ENCODE peak calls at places on chromosomes 13 and 19, in five cellular contexts. Q, N, L, R and P are unnamed samples.
A peak's percentile ranks its signal among the peaks of the same experiment; 100 is the strongest.

GRCh38 chr13:21749410-21749809 is 78.5 kb downstream of the FGF9 start:
- DNase-seq in Q (no peak), N (no peak), L (no peak), R (peak; percentile 45), P (no peak)

GRCh38 chr13:65468628-65469027 is 1761.5 kb downstream of the PCDH9 start:
- DNase-seq in Q (no peak), N (no peak), L (peak; percentile 15), R (no peak), P (no peak)

GRCh38 chr19:41144403-41144802 is 30.2 kb downstream of the CYP2F1 start:
- DNase-seq in Q (peak; percentile 74), N (peak; percentile 83), L (peak; percentile 81), R (no peak), P (peak; percentile 58)

GRCh38 chr19:8592231-8593009 is 15.2 kb upstream of the MYO1F start:
- DNase-seq in Q (peak; percentile 95), N (peak; percentile 94), L (no peak), R (peak; percentile 71), P (no peak)

GRCh38 chr19:10010247-10010691 is at the start of gene COL5A3:
- DNase-seq in Q (peak; percentile 76), N (peak; percentile 18), L (no peak), R (no peak), P (no peak)

GRCh38 chr13:100753391-100753790 is 78.8 kb upstream of the TMTC4 start:
- DNase-seq in Q (no peak), N (no peak), L (peak; percentile 54), R (no peak), P (no peak)

GRCh38 chr13:94860981-94861407 is 148.6 kb upstream of the SOX21 start:
- DNase-seq in Q (no peak), N (no peak), L (no peak), R (no peak), P (no peak)

GRCh38 chr19:9487016-9487415 is 11.4 kb downstream of the ZNF560 start:
- DNase-seq in Q (no peak), N (no peak), L (no peak), R (no peak), P (no peak)

GRCh38 chr13:25085125-25085742 is 10.7 kb upstream of the PABPC3 start:
- DNase-seq in Q (no peak), N (no peak), L (peak; percentile 20), R (no peak), P (peak; percentile 19)

GRCh38 chr19:40141546-40141945 is 49.7 kb upstream of the MAP3K10 start:
- DNase-seq in Q (no peak), N (no peak), L (no peak), R (no peak), P (no peak)

GRCh38 chr19:6204866-6205723 is 69.6 kb downstream of the ACSBG2 start:
- DNase-seq in Q (no peak), N (no peak), L (no peak), R (no peak), P (no peak)

GRCh38 chr13:30617315-30618185 is at the start of gene USPL1:
- DNase-seq in Q (peak; percentile 98), N (peak; percentile 99), L (peak; percentile 96), R (peak; percentile 91), P (peak; percentile 99)

GRCh38 chr19:37470216-37470615 is 1.1 kb downstream of the ZNF570 start:
- DNase-seq in Q (no peak), N (no peak), L (no peak), R (no peak), P (no peak)

GRCh38 chr19:14031719-14032480 is at the start of gene IL27RA:
- DNase-seq in Q (peak; percentile 76), N (peak; percentile 68), L (peak; percentile 62), R (no peak), P (peak; percentile 68)

GRCh38 chr19:47699360-47699917 is 13.8 kb upstream of the EHD2 start:
- DNase-seq in Q (no peak), N (peak; percentile 59), L (no peak), R (no peak), P (no peak)

DNA sequence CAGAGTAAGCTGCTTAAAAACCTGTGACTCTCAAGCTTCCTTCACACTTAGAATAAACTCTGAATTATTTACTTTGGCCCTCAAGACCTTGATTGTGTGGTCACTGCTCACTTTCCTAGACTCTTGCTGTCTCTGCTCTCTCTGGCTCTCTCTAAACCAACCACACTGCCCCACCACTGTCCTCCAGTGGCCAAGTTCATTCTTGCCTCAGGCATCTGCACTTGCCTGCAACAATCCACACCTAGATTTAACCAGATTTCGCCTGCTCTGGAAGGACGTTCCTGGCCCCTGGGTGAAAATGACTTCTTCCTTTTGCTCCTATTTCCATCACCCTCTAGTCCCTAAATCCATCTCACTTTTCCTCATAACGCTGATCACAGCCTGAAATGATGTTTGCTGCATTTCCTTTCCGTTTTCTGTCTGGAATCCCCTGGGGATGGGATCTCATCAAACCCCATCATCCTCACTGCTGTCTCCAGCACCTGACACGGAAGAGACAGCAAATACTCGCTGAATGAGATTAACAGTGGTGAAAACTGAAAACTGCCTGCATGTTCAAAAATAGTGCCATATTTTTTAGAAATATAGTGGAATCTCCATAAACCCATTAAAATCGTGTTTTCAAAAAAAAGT is 232.6 kb downstream of the UQCRFS1 start:
- DNase-seq in Q (no peak), N (no peak), L (no peak), R (no peak), P (no peak)
- TF ChIP-seq CTCF in Q (peak; percentile 64), N (no peak), L (no peak), R (peak; percentile 89), P (no peak)

GRCh38 chr19:18847516-18848463 is 16.0 kb downstream of the UPF1 start:
- DNase-seq in Q (no peak), N (no peak), L (no peak), R (peak; percentile 81), P (no peak)
- H3K4me3 ChIP-seq in Q (peak overlapping the region; percentile 38), N (no peak overlapping the region), L (no peak overlapping the region), R (no peak overlapping the region), P (no peak overlapping the region)

GRCh38 chr13:106867249-106867648 is 299.3 kb upstream of the ARGLU1 start:
- DNase-seq in Q (no peak), N (peak; percentile 12), L (no peak), R (no peak), P (no peak)
- TF ChIP-seq CTCF in Q (peak; percentile 38), N (peak; percentile 28), L (no peak), R (no peak), P (no peak)

DNA sequence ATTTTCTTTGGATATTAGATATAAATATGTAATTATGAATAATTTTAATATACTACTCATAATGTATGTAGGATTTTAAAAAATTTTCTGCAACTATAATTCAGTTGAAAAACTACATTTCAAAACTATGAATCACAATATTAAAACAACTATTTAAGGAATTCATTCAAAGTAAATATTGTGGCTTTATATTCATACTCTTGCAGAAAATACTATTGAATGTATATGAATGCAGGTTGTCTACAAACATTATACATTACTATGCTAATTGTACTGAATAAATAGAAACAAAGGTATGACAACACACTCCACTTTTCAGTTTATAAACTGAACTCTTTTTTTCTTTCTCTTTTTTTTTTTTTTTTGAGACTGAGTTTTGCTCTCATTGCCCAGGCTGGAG is 14.2 kb downstream of the ZNF91 start:
- DNase-seq in Q (no peak), N (no peak), L (no peak), R (no peak), P (no peak)
- H3K4me3 ChIP-seq in Q (peak overlapping the region; percentile 25), N (no peak overlapping the region), L (no peak overlapping the region), R (no peak overlapping the region), P (no peak overlapping the region)

GRCh38 chr13:50745542-50745941 is 98.0 kb downstream of the DLEU7 start:
- DNase-seq in Q (no peak), N (no peak), L (no peak), R (no peak), P (no peak)
- TF ChIP-seq CTCF in Q (no peak), N (no peak), L (no peak), R (no peak), P (peak; percentile 1)

GRCh38 chr19:3096267-3096901 is 2.2 kb downstream of the GNA11 start:
- DNase-seq in Q (no peak), N (peak; percentile 15), L (no peak), R (no peak), P (no peak)

GRCh38 chr19:3097442-3097871 is 3.3 kb downstream of the GNA11 start:
- DNase-seq in Q (no peak), N (peak; percentile 63), L (no peak), R (no peak), P (no peak)

GRCh38 chr19:3098141-3098514 is 4.0 kb downstream of the GNA11 start:
- DNase-seq in Q (peak; percentile 57), N (no peak), L (no peak), R (no peak), P (no peak)

GRCh38 chr19:3095375-3096191 is 1.4 kb downstream of the GNA11 start:
- DNase-seq in Q (no peak), N (peak; percentile 41), L (no peak), R (no peak), P (no peak)

DNA sequence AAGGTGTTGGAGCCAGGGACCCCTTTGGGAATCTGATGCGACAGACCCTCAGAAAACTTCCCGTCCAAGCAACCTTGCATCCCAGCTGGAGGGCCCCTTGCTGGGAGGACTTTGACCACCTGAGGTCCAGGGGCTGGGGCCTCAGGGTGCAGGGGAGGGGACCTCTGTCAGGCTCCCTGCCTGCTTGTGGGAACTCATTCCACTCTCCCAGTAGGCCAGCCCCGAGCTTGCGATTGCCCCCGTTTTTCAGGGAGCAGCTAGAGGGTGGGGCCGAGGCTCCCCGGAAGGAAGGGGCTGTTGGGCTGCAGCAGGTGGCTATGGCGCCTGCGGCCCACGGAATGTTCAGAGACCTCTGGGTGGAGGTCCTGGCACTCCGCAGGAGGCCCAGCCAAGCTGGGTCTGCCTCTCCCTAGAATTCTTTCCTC is 2.8 kb downstream of the GNA11 start:
- DNase-seq in Q (no peak), N (no peak), L (no peak), R (no peak), P (no peak)
- H3K4me3 ChIP-seq in Q (peak overlapping the region; percentile 100), N (no peak overlapping the region), L (no peak overlapping the region), R (no peak overlapping the region), P (no peak overlapping the region)

GRCh38 chr13:33514362-33514761 is 228.8 kb upstream of the STARD13 start:
- DNase-seq in Q (no peak), N (no peak), L (no peak), R (no peak), P (no peak)
- TF ChIP-seq CTCF in Q (no peak), N (no peak), L (no peak), R (no peak), P (no peak)